ENCODE peak calls at places on chromosomes 7 and 10, in five cellular contexts. U is GM23248, Z is SK-N-SH, C is OCI-LY7, T is GM23338. R is an unnamed sample. For H3K4me1, the result is how much of the 10 kb centered on the place peaks cover.

GRCh38 chr10:4708123-4708759 is 117.8 kb upstream of the AKR1E2 start:
- DNase-seq in U (no peak), Z (no peak), C (peak), T (peak), R (peak)

GRCh38 chr10:6182454-6183098 is 20.2 kb upstream of the PFKFB3 start:
- DNase-seq in U (no peak), Z (peak), C (no peak), T (no peak), R (no peak)

GRCh38 chr7:100015232-100016208 is at the start of gene ZKSCAN1:
- DNase-seq in U (peak), Z (peak), C (peak), T (peak), R (peak)

GRCh38 chr7:97731736-97732370 is at the start of gene TAC1:
- DNase-seq in U (peak), Z (peak), C (no peak), T (peak), R (peak)

GRCh38 chr10:102740229-102740628 is 3.5 kb upstream of the WBP1L start:
- DNase-seq in U (no peak), Z (no peak), C (no peak), T (no peak), R (no peak)

GRCh38 chr7:147103224-147103623 is 986.6 kb downstream of the CNTNAP2 start:
- DNase-seq in U (no peak), Z (no peak), C (no peak), T (no peak), R (no peak)

GRCh38 chr7:142855401-142855743 is 496 bp downstream of the EPHB6 start:
- DNase-seq in U (no peak), Z (no peak), C (no peak), T (peak), R (peak)

GRCh38 chr10:102504179-102504975 is 605 bp downstream of the SUFU start:
- DNase-seq in U (peak), Z (peak), C (peak), T (peak), R (peak)

DNA sequence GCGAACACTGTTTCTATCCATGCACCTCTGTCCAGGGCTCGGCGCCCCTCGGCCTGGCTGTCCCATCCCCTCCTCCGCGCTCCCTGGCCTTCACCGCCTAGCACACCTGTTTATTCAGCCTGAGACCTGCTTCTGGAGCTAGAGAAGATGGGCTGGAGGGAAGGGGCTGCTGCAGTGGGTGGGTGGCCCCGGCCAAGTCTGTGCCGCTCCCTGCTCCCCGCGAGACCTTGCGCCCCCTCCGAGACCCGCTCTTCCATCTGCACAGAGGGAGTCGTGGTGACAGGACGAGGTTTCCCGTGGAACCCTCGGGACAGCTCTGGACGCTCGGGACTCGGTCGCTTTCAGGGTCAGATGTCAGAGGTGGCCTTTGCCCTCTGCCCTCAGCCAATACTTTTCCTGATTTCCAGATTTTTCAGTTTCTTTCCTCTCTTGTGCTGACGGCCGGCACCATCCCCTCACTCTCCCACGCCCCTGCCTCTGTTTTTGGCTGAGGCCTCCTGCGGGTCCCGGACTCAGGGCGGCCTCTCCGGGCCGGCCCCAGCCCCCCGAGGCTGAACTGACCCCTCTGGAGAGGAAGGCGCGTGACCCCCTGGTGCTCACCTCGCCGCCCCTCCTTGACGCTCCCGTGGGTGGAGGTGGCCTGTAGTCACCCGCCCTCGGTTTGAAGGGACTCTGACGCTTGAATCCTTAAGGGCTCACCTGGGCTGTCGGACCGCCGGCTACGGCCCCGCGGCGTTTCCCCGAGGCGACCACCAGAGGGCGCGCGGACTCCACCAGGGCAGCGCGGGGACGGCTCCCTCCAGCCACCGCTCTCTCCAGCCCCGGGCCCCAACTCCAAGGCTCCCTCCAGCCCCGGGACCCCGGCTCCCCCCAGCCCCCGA is 15.6 kb downstream of the SHH start:
- DNase-seq in U (peak), Z (peak), C (peak), T (peak), R (peak)
- TF ChIP-seq EZH2phosphoT487 in U (no peak), Z (no peak), C (no peak), T (no peak), R (no peak)

DNA sequence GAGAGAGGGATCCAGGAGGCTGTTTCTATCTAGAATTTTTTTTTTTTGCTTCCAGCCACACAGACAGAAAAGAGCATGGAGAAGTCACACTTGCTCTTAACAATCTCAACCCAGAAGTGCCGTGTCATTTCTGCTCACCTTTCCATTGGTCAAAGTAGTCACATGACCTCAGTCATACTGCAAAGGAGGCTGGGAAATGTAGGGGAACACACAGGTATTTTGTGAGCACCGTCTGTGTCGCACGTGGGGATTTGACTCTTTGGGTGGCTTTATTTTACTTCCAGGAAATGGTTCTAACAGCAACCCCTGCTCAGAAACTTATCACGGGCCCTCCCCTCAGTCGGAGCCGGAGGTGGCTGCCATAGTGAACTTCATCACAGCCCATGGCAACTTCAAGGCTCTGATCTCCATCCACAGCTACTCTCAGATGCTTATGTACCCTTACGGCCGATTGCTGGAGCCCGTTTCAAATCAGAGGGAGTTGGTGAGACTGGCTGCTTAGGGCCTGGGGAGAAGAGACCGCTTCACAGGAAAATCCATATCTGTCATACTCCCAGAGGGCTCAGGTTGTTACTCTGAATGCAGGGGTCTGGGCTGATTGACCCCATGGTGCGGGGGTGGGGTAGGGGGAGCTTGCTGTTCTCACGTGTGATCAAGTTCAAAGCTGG is 13.1 kb upstream of the CPA1 start:
- DNase-seq in U (no peak), Z (no peak), C (no peak), T (no peak), R (no peak)
- H3K4me1 ChIP-seq in U (half or more), Z (half or more), C (under half), T (under half), R (under half)

GRCh38 chr7:73688288-73688687 is 4.9 kb downstream of the BUD23 start:
- DNase-seq in U (no peak), Z (no peak), C (no peak), T (no peak), R (no peak)
- TF ChIP-seq EZH2phosphoT487 in U (no peak), Z (no peak), C (no peak), T (no peak), R (no peak)

DNA sequence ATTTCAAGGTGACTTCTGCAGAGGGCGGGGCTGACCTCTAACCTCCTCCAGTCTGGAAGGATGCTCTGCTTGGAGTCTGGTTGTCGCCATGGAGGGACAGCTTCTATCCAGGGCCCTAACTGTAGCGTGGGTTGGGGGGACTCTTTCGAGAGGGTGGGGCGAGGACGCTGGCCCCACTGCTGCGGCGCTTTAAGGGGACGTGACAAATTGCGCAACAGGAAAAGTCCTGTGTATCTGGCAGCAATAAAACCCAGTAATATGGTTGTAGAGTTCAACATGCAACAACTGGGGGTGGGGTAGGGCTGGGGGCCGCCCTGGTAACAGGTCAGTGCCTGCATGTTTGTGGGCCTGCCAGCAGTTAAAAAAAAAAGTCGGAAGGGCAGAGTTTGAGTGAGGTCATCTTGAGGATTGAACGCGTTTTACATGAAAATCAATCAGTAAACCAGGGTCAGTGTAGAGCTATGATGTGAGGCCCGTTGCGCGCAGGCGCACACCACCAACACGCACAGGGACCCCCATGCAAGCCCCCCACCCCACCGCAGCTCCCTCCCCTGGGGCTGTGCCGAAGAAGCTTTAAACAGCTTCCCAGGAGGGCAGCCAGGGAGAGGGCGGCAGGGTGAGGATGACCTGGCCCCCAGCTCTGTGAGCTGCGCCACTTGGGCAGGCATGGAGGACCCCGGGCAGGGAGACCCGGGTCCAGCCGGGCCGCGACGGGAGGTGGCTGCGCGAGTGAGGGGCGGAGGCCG is 4.3 kb downstream of the SHH start:
- DNase-seq in U (no peak), Z (no peak), C (no peak), T (peak), R (no peak)
- H3K4me1 ChIP-seq in U (under half), Z (under half), C (under half), T (under half), R (half or more)

GRCh38 chr10:18700555-18700850 is 41.3 kb downstream of the ARL5B start:
- DNase-seq in U (no peak), Z (no peak), C (no peak), T (no peak), R (no peak)
- TF ChIP-seq EZH2phosphoT487 in U (no peak), Z (no peak), C (no peak), T (no peak), R (no peak)

GRCh38 chr10:62062028-62062427 is 160.5 kb downstream of the ARID5B start:
- DNase-seq in U (no peak), Z (no peak), C (no peak), T (no peak), R (no peak)

GRCh38 chr10:62067560-62067959 is 166.1 kb downstream of the ARID5B start:
- DNase-seq in U (no peak), Z (no peak), C (no peak), T (no peak), R (no peak)

GRCh38 chr10:62062752-62063512 is 161.4 kb downstream of the ARID5B start:
- DNase-seq in U (peak), Z (no peak), C (no peak), T (no peak), R (no peak)

GRCh38 chr10:62059424-62059913 is 158.0 kb downstream of the ARID5B start:
- DNase-seq in U (no peak), Z (no peak), C (no peak), T (no peak), R (no peak)

GRCh38 chr10:62063795-62064472 is 162.4 kb downstream of the ARID5B start:
- DNase-seq in U (peak), Z (no peak), C (no peak), T (no peak), R (no peak)
- H3K4me1 ChIP-seq in U (under half), Z (under half), C (under half), T (under half), R (under half)

DNA sequence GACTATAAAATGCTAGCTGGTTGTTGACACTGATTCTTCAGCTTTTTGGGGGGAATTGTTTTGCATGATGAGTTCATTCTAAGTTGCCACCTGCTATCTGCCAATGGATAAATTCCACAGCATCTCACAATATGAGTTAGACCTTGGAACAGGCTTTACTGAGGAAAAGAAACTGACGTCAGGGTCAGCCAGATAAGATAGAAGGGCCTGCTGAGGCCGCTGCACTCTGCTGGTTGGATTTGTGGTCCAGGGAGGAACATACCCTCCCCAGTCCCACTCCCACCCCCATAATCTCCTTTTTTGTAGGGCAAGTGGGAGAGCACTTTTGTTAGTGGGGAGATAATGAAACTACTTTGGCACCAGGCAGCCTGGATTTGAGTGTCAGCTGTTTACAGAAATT is 110.6 kb upstream of the PRR15 start:
- DNase-seq in U (no peak), Z (no peak), C (no peak), T (no peak), R (no peak)
- TF ChIP-seq EZH2phosphoT487 in U (no peak), Z (no peak), C (no peak), T (no peak), R (no peak)

DNA sequence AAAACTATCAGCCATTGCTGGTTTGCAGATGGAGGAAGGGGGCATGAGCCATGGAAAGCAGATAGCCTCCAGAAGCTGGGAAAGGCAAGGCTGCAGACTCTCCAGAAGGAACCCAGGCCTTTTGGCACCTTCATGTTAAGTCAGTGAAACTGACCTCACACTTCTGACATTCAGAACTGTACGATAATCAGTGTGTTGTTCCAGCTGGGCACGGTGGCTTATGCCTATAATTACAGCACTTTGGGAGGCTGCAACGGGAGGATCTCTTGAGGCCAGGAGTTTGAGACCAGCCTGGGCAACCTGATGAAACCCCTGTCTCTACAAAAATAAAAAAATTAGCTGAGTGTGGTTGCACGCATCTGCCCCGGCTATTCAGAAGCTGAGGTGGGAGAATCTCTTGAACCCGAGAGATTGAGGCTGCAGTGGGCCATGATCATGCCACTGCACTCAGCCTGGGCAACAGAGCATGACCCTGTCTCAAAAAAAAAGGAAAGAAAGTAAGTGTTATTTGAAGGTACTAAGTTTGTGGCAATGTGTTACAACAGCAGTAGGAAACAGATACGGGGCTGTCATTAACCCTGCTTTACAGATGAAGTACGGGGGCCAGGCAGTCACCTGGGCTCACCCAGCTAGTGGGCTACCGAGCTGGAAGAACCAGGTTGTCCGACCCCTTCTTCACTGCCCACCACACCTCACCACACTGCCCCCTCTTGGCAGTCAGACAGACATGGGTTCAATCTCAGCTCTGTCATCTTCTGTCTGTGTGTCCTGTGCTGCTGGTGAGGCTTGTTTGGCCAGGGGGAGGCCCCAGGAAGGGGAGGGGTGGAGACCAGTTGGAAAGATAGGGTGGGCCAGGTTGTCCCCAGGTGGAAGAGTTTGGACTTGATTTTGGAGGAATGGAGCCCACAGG is 18.3 kb downstream of the CHST3 start:
- DNase-seq in U (no peak), Z (no peak), C (no peak), T (no peak), R (no peak)
- H3K4me1 ChIP-seq in U (half or more), Z (half or more), C (under half), T (under half), R (under half)

GRCh38 chr7:45133352-45133751 is 21.9 kb upstream of the TBRG4 start:
- DNase-seq in U (no peak), Z (no peak), C (no peak), T (no peak), R (no peak)

GRCh38 chr7:45138433-45139267 is 18.9 kb upstream of the RAMP3 start:
- DNase-seq in U (peak), Z (no peak), C (no peak), T (no peak), R (no peak)

GRCh38 chr7:45132708-45133320 is 21.3 kb upstream of the TBRG4 start:
- DNase-seq in U (no peak), Z (no peak), C (no peak), T (no peak), R (no peak)

GRCh38 chr7:45133877-45134276 is 22.4 kb upstream of the TBRG4 start:
- DNase-seq in U (no peak), Z (no peak), C (no peak), T (no peak), R (no peak)

GRCh38 chr7:45136106-45137060 is 21.2 kb upstream of the RAMP3 start:
- DNase-seq in U (peak), Z (peak), C (peak), T (peak), R (peak)
- TF ChIP-seq EZH2phosphoT487 in U (no peak), Z (no peak), C (no peak), T (no peak), R (no peak)

R was measured in neural progenitor cell.